ENCODE peak calls at places on chromosome 4, in four cellular contexts. H is H9, E is mesendoderm, V is IMR-90. D is an unnamed sample.

GRCh38 chr4:125693233-125693632 is 378.5 kb downstream of the FAT4 start:
- DNase-seq in H (no peak), E (no peak), V (no peak), D (no peak)

GRCh38 chr4:8141935-8142334 is 16.7 kb downstream of the ABLIM2 start:
- DNase-seq in H (no peak), E (no peak), V (no peak), D (no peak)

GRCh38 chr4:165355900-165356300 is 22.9 kb upstream of the CPE start:
- DNase-seq in H (peak), E (peak), V (peak), D (no peak)

GRCh38 chr4:5751073-5751917 is 40.3 kb downstream of the EVC start:
- DNase-seq in H (peak), E (no peak), V (peak), D (no peak)

GRCh38 chr4:82905205-82905604 is 4.7 kb downstream of the THAP9 start:
- DNase-seq in H (no peak), E (no peak), V (peak), D (no peak)

GRCh38 chr4:86338989-86339388 is 20.9 kb downstream of the MAPK10 start:
- DNase-seq in H (no peak), E (peak), V (peak), D (peak)

GRCh38 chr4:148059617-148060180 is 327.8 kb downstream of the ARHGAP10 start:
- DNase-seq in H (no peak), E (no peak), V (no peak), D (no peak)

GRCh38 chr4:146436423-146437162 is 85.1 kb downstream of the SLC10A7 start:
- DNase-seq in H (no peak), E (no peak), V (peak), D (no peak)

GRCh38 chr4:147103403-147103946 is 157.8 kb upstream of the TTC29 start:
- DNase-seq in H (no peak), E (no peak), V (peak), D (no peak)

GRCh38 chr4:21879187-21879586 is 69.4 kb downstream of the KCNIP4 start:
- DNase-seq in H (peak), E (peak), V (peak), D (peak)

GRCh38 chr4:8316251-8316771 is 46.8 kb downstream of the HTRA3 start:
- DNase-seq in H (no peak), E (no peak), V (no peak), D (no peak)

GRCh38 chr4:155629831-155630425 is 36.7 kb upstream of the GUCY1A1 start:
- DNase-seq in H (no peak), E (no peak), V (peak), D (no peak)

GRCh38 chr4:1177274-1178141 is 5.1 kb upstream of the SPON2 start:
- DNase-seq in H (no peak), E (no peak), V (no peak), D (no peak)

GRCh38 chr4:1179089-1179441 is 6.7 kb upstream of the SPON2 start:
- DNase-seq in H (no peak), E (no peak), V (no peak), D (no peak)

GRCh38 chr4:1176398-1177273 is 4.3 kb upstream of the SPON2 start:
- DNase-seq in H (no peak), E (no peak), V (no peak), D (no peak)

GRCh38 chr4:1179976-1180375 is 7.6 kb upstream of the SPON2 start:
- DNase-seq in H (no peak), E (no peak), V (no peak), D (no peak)

GRCh38 chr4:1178300-1179088 is 6.1 kb upstream of the SPON2 start:
- DNase-seq in H (no peak), E (no peak), V (peak), D (no peak)
- H3K56ac ChIP-seq in H (no peak), E (no peak), V (no peak), D (no peak)

GRCh38 chr4:40418430-40419230 is 83.5 kb downstream of the CHRNA9 start:
- DNase-seq in H (no peak), E (no peak), V (no peak), D (no peak)

GRCh38 chr4:40422309-40422708 is 87.2 kb downstream of the CHRNA9 start:
- DNase-seq in H (no peak), E (no peak), V (no peak), D (no peak)

GRCh38 chr4:40423735-40424134 is 88.6 kb downstream of the CHRNA9 start:
- DNase-seq in H (no peak), E (peak), V (peak), D (no peak)

GRCh38 chr4:40419231-40419912 is 84.2 kb downstream of the CHRNA9 start:
- DNase-seq in H (no peak), E (no peak), V (no peak), D (no peak)

GRCh38 chr4:40421839-40422238 is 86.7 kb downstream of the CHRNA9 start:
- DNase-seq in H (no peak), E (no peak), V (no peak), D (no peak)
- H3K56ac ChIP-seq in H (no peak), E (no peak), V (no peak), D (no peak)

DNA sequence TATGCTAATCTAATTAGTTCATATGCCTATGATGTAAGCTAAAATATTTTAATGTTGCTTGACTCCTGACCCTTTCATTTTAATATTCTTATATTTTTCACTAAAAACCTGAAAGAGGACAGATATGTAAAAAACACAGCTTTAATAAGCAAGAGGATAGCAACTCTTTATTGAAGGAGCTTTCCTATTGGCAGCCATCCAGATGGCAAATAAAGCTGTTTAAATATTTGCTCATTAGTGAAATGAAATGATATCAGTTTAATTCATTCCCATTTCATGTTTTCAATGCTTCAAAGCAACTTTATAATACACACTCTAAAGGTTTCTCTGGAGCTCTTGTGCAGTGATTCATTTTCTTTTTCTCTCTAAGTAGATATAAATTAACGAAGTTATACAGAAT is 473.3 kb downstream of the PCDH7 start:
- DNase-seq in H (no peak), E (no peak), V (no peak), D (no peak)
- H3K56ac ChIP-seq in H (no peak), E (no peak), V (no peak), D (no peak)

DNA sequence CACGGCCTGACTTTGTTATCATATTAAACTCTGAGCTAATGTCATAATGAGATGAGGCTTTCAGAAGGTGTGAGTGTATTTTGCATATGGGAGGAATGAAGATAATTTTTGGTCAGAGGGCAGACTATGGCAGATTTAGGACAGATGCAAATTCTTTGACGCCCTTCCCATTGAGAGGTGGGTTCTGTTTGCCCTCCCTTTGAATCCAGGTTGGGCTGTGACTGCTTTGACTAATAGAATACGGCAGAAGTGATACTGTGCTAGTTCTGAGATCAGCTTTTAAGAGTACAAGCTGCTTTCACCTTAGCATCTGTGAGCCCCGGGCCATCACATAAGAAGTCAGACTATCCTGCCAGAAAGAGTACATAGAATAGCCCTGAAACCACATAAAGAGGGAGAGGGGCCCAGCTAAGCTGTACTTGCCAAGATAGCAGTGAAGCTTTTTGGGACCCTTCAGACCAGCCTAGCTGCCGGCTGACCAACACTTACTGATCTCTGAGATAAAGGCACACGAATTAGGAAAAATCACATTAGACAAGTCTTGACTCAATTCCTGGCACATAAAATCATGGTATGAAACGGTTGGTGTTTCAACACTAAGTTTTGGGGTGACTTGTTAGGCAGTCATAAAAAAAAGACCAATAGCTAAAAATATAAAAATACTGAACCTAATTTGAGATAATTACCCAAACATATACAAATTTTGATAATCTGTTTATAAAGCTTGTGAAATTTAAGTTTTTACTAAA is 166.7 kb upstream of the SH3RF1 start:
- DNase-seq in H (no peak), E (peak), V (no peak), D (no peak)
- H3K56ac ChIP-seq in H (no peak), E (no peak), V (no peak), D (no peak)

GRCh38 chr4:171814545-171814944 is 1.3 kb downstream of the GALNTL6 start:
- DNase-seq in H (no peak), E (peak), V (no peak), D (no peak)

GRCh38 chr4:171817026-171817425 is 3.8 kb downstream of the GALNTL6 start:
- DNase-seq in H (no peak), E (no peak), V (no peak), D (no peak)

GRCh38 chr4:171809854-171810253 is 3.4 kb upstream of the GALNTL6 start:
- DNase-seq in H (no peak), E (no peak), V (no peak), D (no peak)

GRCh38 chr4:171812377-171813194 is 618 bp upstream of the GALNTL6 start:
- DNase-seq in H (peak), E (peak), V (no peak), D (no peak)

GRCh38 chr4:171813195-171813955 is at the start of gene GALNTL6:
- DNase-seq in H (peak), E (peak), V (no peak), D (peak)
- H3K56ac ChIP-seq in H (no peak), E (peak), V (no peak), D (no peak)